ENCODE peak calls at places on chromosomes 13 and 19, in seven cellular contexts. N, V, O, M, E, I and R are unnamed samples.
A peak's percentile ranks its signal among the peaks of the same experiment; 100 is the strongest.

GRCh38 chr19:14167594-14168138 is 31.3 kb upstream of the ASF1B start:
- DNase-seq in N (no peak), V (no peak), O (peak; percentile 59), M (peak; percentile 77), E (no peak), I (no peak), R (no peak)

GRCh38 chr13:92265408-92265807 is 867.0 kb downstream of the GPC5 start:
- DNase-seq in N (no peak), V (no peak), O (no peak), M (no peak), E (no peak), I (no peak), R (no peak)

GRCh38 chr13:50979187-50979586 is 69.6 kb downstream of the RNASEH2B start:
- DNase-seq in N (no peak), V (no peak), O (no peak), M (peak; percentile 44), E (peak; percentile 12), I (no peak), R (no peak)

GRCh38 chr13:98476538-98476966 is 100.4 kb downstream of the STK24 start:
- DNase-seq in N (no peak), V (peak; percentile 69), O (peak; percentile 67), M (peak; percentile 97), E (peak; percentile 74), I (peak; percentile 45), R (no peak)

GRCh38 chr13:98032168-98032567 is 78.7 kb downstream of the IPO5 start:
- DNase-seq in N (no peak), V (no peak), O (no peak), M (no peak), E (no peak), I (no peak), R (no peak)

GRCh38 chr13:34913040-34913439 is 29.0 kb upstream of the NBEA start:
- DNase-seq in N (no peak), V (no peak), O (no peak), M (peak; percentile 31), E (no peak), I (no peak), R (peak; percentile 12)

GRCh38 chr19:3034845-3035541 is 5.9 kb upstream of the TLE2 start:
- DNase-seq in N (no peak), V (peak; percentile 37), O (peak; percentile 39), M (peak; percentile 62), E (no peak), I (no peak), R (no peak)

GRCh38 chr13:33110386-33110712 is 94.1 kb downstream of the KL start:
- DNase-seq in N (no peak), V (no peak), O (no peak), M (no peak), E (no peak), I (no peak), R (no peak)

GRCh38 chr13:97385146-97385545 is 48.8 kb upstream of the RAP2A start:
- DNase-seq in N (no peak), V (no peak), O (no peak), M (no peak), E (no peak), I (no peak), R (no peak)

GRCh38 chr13:88103824-88104223 is 432.7 kb downstream of the SLITRK5 start:
- DNase-seq in N (no peak), V (no peak), O (no peak), M (no peak), E (no peak), I (no peak), R (no peak)

GRCh38 chr19:35708391-35708790 is 4.0 kb downstream of the ZBTB32 start:
- DNase-seq in N (no peak), V (no peak), O (no peak), M (no peak), E (no peak), I (no peak), R (no peak)

GRCh38 chr13:43270043-43270830 is 246.9 kb downstream of the DNAJC15 start:
- DNase-seq in N (no peak), V (no peak), O (no peak), M (no peak), E (no peak), I (no peak), R (no peak)

GRCh38 chr13:99436686-99437416 is 64.4 kb upstream of the TM9SF2 start:
- DNase-seq in N (peak; percentile 86), V (peak; percentile 82), O (peak; percentile 96), M (peak; percentile 92), E (peak; percentile 76), I (peak; percentile 85), R (peak; percentile 71)

GRCh38 chr19:54201172-54201701 is 579 bp downstream of the RPS9 start:
- DNase-seq in N (no peak), V (peak; percentile 28), O (no peak), M (no peak), E (no peak), I (no peak), R (no peak)

GRCh38 chr19:4455742-4456565 is 1.6 kb downstream of the UBXN6 start:
- DNase-seq in N (peak; percentile 83), V (peak; percentile 74), O (no peak), M (peak; percentile 59), E (peak; percentile 46), I (peak; percentile 78), R (no peak)

GRCh38 chr19:48290341-48290922 is 20.6 kb downstream of the ZNF114 start:
- DNase-seq in N (no peak), V (no peak), O (no peak), M (no peak), E (no peak), I (no peak), R (no peak)

GRCh38 chr19:13758795-13759194 is 5.5 kb upstream of the MRI1 start:
- DNase-seq in N (no peak), V (no peak), O (no peak), M (no peak), E (no peak), I (no peak), R (no peak)

GRCh38 chr13:76884167-76884566 is 2.0 kb downstream of the KCTD12 start:
- DNase-seq in N (peak; percentile 50), V (peak; percentile 33), O (peak; percentile 28), M (peak; percentile 30), E (no peak), I (peak; percentile 27), R (no peak)

GRCh38 chr13:94382960-94383359 is 96.5 kb downstream of the DCT start:
- DNase-seq in N (peak; percentile 53), V (no peak), O (no peak), M (no peak), E (no peak), I (peak; percentile 22), R (no peak)

GRCh38 chr19:58380037-58380735 is 644 bp downstream of the ZNF837 start:
- DNase-seq in N (peak; percentile 20), V (no peak), O (no peak), M (peak; percentile 70), E (no peak), I (no peak), R (no peak)

GRCh38 chr19:58382997-58383603 is 2.3 kb upstream of the ZNF837 start:
- DNase-seq in N (no peak), V (no peak), O (peak; percentile 13), M (no peak), E (no peak), I (no peak), R (no peak)

GRCh38 chr19:58381460-58382220 is 810 bp upstream of the ZNF837 start:
- DNase-seq in N (no peak), V (no peak), O (peak; percentile 27), M (no peak), E (no peak), I (no peak), R (no peak)

GRCh38 chr19:58379276-58379675 is 1.6 kb downstream of the ZNF837 start:
- DNase-seq in N (peak; percentile 17), V (no peak), O (no peak), M (no peak), E (no peak), I (no peak), R (no peak)

DNA sequence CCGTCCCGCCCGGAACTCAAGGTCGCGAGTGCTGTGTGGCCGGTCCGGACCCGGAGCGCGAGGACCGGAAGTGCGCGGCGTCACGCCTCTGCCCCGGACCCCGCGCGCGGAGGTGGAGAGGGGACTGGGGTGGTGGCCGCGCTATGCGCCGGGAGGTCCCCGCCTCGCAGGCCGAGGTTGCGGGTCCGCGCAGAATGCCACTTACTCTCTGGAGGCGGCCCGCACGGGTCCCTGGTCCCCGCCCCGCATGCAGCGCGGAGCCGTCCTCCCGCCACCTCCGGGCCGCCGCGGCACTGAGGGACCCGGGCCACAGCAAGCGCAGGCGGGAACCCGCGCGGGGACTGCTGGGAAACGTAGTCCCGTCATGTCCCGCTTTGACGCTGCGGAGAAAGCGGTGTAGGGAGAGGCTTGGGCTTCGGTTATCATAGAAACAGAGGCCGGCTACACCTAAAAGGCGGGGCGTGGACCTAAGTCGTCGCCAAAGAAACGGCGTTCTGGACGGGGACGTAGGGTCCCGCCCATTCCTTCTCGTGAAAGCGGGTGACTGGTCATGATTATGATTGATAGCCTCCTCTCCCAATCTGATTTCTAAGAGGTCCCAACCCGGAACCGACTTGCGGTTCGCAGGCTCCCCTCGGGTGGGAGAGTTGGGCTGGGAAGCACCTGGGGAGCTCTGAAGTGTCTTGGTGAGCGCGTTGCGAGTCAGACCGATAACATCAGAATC is at the start of gene ZNF837:
- DNase-seq in N (peak; percentile 99), V (peak; percentile 98), O (peak; percentile 97), M (peak; percentile 100), E (peak; percentile 97), I (peak; percentile 99), R (peak; percentile 91)
- TF ChIP-seq CTCF in N (no peak), V (no peak), O (no peak), M (no peak), E (no peak), I (peak; percentile 5), R (no peak)

DNA sequence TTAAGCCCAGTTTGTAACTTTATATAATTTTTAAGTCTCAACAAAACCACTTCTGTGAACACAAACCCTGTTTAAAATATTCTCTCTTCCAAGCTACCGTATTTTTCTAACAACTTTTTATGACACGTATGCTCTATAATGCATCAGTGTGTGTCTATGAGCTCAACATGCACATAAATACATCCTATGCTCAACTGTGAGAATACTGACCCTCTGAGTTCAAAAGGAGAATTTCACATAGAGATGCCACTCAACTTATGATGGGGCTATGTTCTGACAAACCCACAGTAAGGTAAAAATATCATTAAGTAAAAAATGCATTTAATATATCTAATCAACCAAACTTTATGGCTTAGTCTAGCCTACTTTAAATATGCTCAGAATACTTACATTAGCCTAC is 1139.7 kb upstream of the SPRY2 start:
- DNase-seq in N (no peak), V (no peak), O (no peak), M (no peak), E (no peak), I (no peak), R (no peak)
- TF ChIP-seq CTCF in N (no peak), V (no peak), O (no peak), M (no peak), E (peak; percentile 10), I (no peak), R (peak; percentile 32)

GRCh38 chr19:8081569-8082550 is 29.3 kb downstream of the CCL25 start:
- DNase-seq in N (no peak), V (no peak), O (no peak), M (peak; percentile 68), E (no peak), I (no peak), R (no peak)
- TF ChIP-seq CTCF in N (no peak), V (no peak), O (no peak), M (no peak), E (no peak), I (no peak), R (no peak)

DNA sequence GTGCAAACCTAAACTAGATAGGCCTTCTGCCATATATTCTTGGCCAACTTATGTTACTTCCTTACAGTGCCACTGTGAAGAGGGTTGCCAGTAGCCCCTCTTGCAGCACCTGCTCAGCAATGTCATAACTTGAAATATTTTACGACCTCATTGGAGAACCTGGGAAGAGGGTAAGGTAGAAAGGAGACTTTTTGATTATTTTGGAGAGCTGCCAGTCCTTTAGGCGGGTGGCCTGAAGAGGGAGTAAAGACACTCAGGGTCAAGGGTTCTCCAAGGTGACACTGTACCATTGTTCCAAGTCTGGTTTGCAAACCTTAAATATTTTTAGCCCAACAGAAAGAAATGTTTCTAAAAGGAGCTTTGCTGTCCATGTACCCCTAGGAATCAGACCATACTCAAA is 118.3 kb downstream of the FLT1 start:
- DNase-seq in N (no peak), V (no peak), O (no peak), M (peak; percentile 31), E (peak; percentile 28), I (no peak), R (no peak)
- TF ChIP-seq CTCF in N (no peak), V (no peak), O (no peak), M (peak; percentile 13), E (peak; percentile 24), I (peak; percentile 22), R (no peak)